ENCODE peak calls at places on chromosomes 7 and 10, in nine cellular contexts. J is BJ, A is mesothelial cell of epicardium, I is progenitor cell of endocrine pancreas, Z is left ventricle myocardium inferior, L is tibial artery, C is suprapubic skin, V is psoas muscle, B is astrocyte of the cerebellum. P is an unnamed sample.

GRCh38 chr10:79176052-79176501 is 107.3 kb downstream of the ZMIZ1 start:
- DNase-seq in J (no peak), A (no peak), I (no peak), Z (no peak), L (no peak), C (no peak), V (no peak), B (no peak), P (no peak)

GRCh38 chr7:30796105-30796869 is 25.1 kb downstream of the MINDY4 start:
- DNase-seq in J (no peak), A (no peak), I (no peak), Z (no peak), L (no peak), C (no peak), V (no peak), B (peak), P (peak)

GRCh38 chr7:75872073-75872782 is 6.6 kb upstream of the RHBDD2 start:
- DNase-seq in J (no peak), A (no peak), I (no peak), Z (no peak), L (no peak), C (no peak), V (no peak), B (no peak), P (no peak)

GRCh38 chr10:86285136-86285790 is 81.3 kb downstream of the GRID1 start:
- DNase-seq in J (no peak), A (no peak), I (no peak), Z (no peak), L (peak), C (peak), V (no peak), B (no peak), P (no peak)

GRCh38 chr10:77983384-77984341 is 45.7 kb downstream of the POLR3A start:
- DNase-seq in J (peak), A (no peak), I (no peak), Z (no peak), L (peak), C (no peak), V (no peak), B (no peak), P (peak)

GRCh38 chr7:84811427-84811826 is 375.4 kb downstream of the SEMA3D start:
- DNase-seq in J (no peak), A (no peak), I (no peak), Z (no peak), L (no peak), C (no peak), V (no peak), B (no peak), P (no peak)

GRCh38 chr10:97048649-97049427 is 136.9 kb downstream of the SLIT1 start:
- DNase-seq in J (no peak), A (no peak), I (no peak), Z (no peak), L (peak), C (no peak), V (no peak), B (no peak), P (no peak)

GRCh38 chr10:58967551-58968418 is 208.7 kb upstream of the PHYHIPL start:
- DNase-seq in J (no peak), A (no peak), I (peak), Z (peak), L (no peak), C (no peak), V (no peak), B (no peak), P (no peak)

GRCh38 chr7:55121249-55121648 is 102.4 kb downstream of the EGFR start:
- DNase-seq in J (no peak), A (no peak), I (no peak), Z (no peak), L (no peak), C (no peak), V (no peak), B (no peak), P (no peak)

GRCh38 chr7:55119571-55119970 is 100.8 kb downstream of the EGFR start:
- DNase-seq in J (no peak), A (no peak), I (no peak), Z (no peak), L (no peak), C (no peak), V (no peak), B (no peak), P (no peak)

GRCh38 chr7:55120501-55121198 is 101.8 kb downstream of the EGFR start:
- DNase-seq in J (no peak), A (no peak), I (no peak), Z (peak), L (no peak), C (no peak), V (no peak), B (no peak), P (peak)

GRCh38 chr7:55118426-55118825 is 99.6 kb downstream of the EGFR start:
- DNase-seq in J (no peak), A (no peak), I (no peak), Z (no peak), L (no peak), C (no peak), V (no peak), B (no peak), P (no peak)

DNA sequence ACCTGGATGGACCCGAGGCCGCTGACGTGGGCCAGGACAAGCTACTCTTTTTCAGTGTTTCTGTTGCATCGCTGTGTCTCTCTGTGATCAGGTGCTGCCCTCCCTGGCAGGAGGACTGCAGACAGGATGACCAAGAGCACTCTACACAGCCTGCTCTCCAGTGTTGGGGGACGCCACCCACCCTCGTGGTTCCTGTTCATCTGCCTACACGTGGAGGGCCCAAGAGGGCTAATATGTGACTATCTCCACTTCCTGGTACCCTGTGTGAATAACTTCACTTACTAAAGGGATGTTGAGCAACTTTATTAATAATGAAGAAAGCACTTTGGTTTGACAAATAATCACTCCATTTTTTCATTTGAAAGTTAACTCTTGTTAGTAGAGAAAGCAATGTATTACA is 101.3 kb downstream of the EGFR start:
- DNase-seq in J (no peak), A (no peak), I (no peak), Z (no peak), L (no peak), C (no peak), V (no peak), B (no peak), P (no peak)
- TF ChIP-seq CTCF in J (no peak), A (no peak), I (no peak), Z (no peak), L (no peak), C (no peak), V (no peak), B (no peak), P (no peak)

GRCh38 chr10:125084191-125085186 is 75.9 kb downstream of the CTBP2 start:
- DNase-seq in J (peak), A (no peak), I (no peak), Z (peak), L (peak), C (no peak), V (peak), B (peak), P (peak)
- TF ChIP-seq CTCF in J (peak), A (no peak), I (no peak), Z (no peak), L (peak), C (no peak), V (peak), B (no peak), P (peak)

GRCh38 chr10:20760450-20760849 is 136.7 kb downstream of the NEBL start:
- DNase-seq in J (no peak), A (no peak), I (no peak), Z (no peak), L (no peak), C (no peak), V (no peak), B (no peak), P (no peak)
- TF ChIP-seq CTCF in J (no peak), A (no peak), I (no peak), Z (no peak), L (no peak), C (no peak), V (no peak), B (no peak), P (no peak)

GRCh38 chr7:54880326-54880989 is 121.4 kb upstream of the SEC61G start:
- DNase-seq in J (no peak), A (no peak), I (no peak), Z (no peak), L (no peak), C (no peak), V (no peak), B (no peak), P (no peak)
- TF ChIP-seq CTCF in J (no peak), A (no peak), I (no peak), Z (no peak), L (no peak), C (no peak), V (no peak), B (no peak), P (no peak)

GRCh38 chr7:154794147-154794780 is 208.7 kb downstream of the PAXIP1 start:
- DNase-seq in J (no peak), A (no peak), I (peak), Z (no peak), L (no peak), C (no peak), V (no peak), B (no peak), P (no peak)

GRCh38 chr7:154785898-154786297 is 217.0 kb downstream of the PAXIP1 start:
- DNase-seq in J (no peak), A (no peak), I (no peak), Z (no peak), L (no peak), C (no peak), V (no peak), B (no peak), P (no peak)

GRCh38 chr7:154792436-154793055 is 210.4 kb downstream of the PAXIP1 start:
- DNase-seq in J (no peak), A (no peak), I (no peak), Z (no peak), L (no peak), C (no peak), V (no peak), B (no peak), P (no peak)

GRCh38 chr7:154791611-154792010 is 211.3 kb downstream of the PAXIP1 start:
- DNase-seq in J (no peak), A (no peak), I (no peak), Z (no peak), L (no peak), C (no peak), V (no peak), B (no peak), P (no peak)

DNA sequence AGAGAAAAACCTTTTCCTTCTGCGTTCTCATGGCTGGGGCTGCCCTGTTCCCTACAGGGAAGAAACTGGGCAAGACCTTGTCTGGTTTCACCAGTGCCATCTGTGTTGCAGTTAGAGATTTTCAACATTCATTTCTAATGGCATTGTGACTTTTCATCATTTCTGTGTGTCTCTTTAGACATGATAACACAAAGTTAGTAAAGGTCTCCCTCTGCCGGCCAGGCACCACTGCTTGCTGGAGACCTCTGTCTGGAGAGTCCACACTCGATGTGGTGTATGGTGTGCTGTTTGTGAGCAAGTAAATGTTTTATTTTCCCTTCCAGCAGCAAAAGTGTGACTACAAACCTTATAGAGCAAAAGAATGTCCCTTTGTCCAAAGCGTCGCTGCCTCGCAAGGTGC is 213.5 kb downstream of the PAXIP1 start:
- DNase-seq in J (no peak), A (no peak), I (no peak), Z (no peak), L (no peak), C (no peak), V (no peak), B (no peak), P (no peak)
- TF ChIP-seq CTCF in J (no peak), A (no peak), I (peak), Z (peak), L (no peak), C (no peak), V (no peak), B (peak), P (no peak)

GRCh38 chr7:77415822-77416620 is at the start of gene GSAP:
- DNase-seq in J (no peak), A (peak), I (peak), Z (peak), L (peak), C (peak), V (peak), B (no peak), P (no peak)
- TF ChIP-seq CTCF in J (no peak), A (no peak), I (no peak), Z (peak), L (no peak), C (no peak), V (no peak), B (no peak), P (no peak)

GRCh38 chr10:17250736-17251135 is 22.7 kb downstream of the VIM start:
- DNase-seq in J (no peak), A (no peak), I (no peak), Z (no peak), L (no peak), C (no peak), V (no peak), B (no peak), P (peak)
- TF ChIP-seq CTCF in J (peak), A (no peak), I (no peak), Z (peak), L (peak), C (no peak), V (peak), B (no peak), P (no peak)

GRCh38 chr7:118184392-118184899 is 482 bp downstream of the LSM8 start:
- DNase-seq in J (peak), A (no peak), I (no peak), Z (no peak), L (no peak), C (no peak), V (no peak), B (no peak), P (peak)
- TF ChIP-seq CTCF in J (no peak), A (no peak), I (no peak), Z (no peak), L (no peak), C (no peak), V (no peak), B (no peak), P (no peak)

P was measured in fibroblast of pulmonary artery.